ENCODE peak calls at places on chromosomes 13 and 19, in six cellular contexts. L is AG09309; W is stimulated activated naive CD8-positive, alpha-beta T cell treated with anti-CD3 and anti-CD28 coated beads, Interleukin-15, Interleukin-2, amounts not matched to agents 100 U/mL and 50 U/mL, for 24 hours; Y is NCI-H1092; G is NCI-H1417; D is hepatic stellate cell. B is an unnamed sample.

GRCh38 chr13:46667687-46668281 is 114.8 kb downstream of the LRCH1 start:
- DNase-seq in L (no peak), W (no peak), Y (no peak), G (no peak), D (no peak), B (no peak)

GRCh38 chr13:110304256-110304655 is 2.7 kb downstream of the COL4A1 start:
- DNase-seq in L (no peak), W (no peak), Y (no peak), G (peak), D (peak), B (no peak)

GRCh38 chr13:98487016-98487415 is 89.9 kb downstream of the STK24 start:
- DNase-seq in L (no peak), W (no peak), Y (no peak), G (no peak), D (no peak), B (no peak)

GRCh38 chr19:53091413-53091812 is 11.8 kb downstream of the ZNF160 start:
- DNase-seq in L (no peak), W (no peak), Y (no peak), G (no peak), D (no peak), B (no peak)

GRCh38 chr13:100341327-100341726 is 247.3 kb downstream of the GGACT start:
- DNase-seq in L (no peak), W (no peak), Y (no peak), G (no peak), D (no peak), B (no peak)

GRCh38 chr13:113390874-113391497 is 27.1 kb upstream of the GRTP1 start:
- DNase-seq in L (no peak), W (no peak), Y (no peak), G (no peak), D (no peak), B (no peak)

GRCh38 chr19:36489920-36490415 is 607 bp upstream of the ZNF566 start:
- DNase-seq in L (peak), W (peak), Y (peak), G (no peak), D (peak), B (peak)

GRCh38 chr19:1064661-1065605 is 2.0 kb upstream of the ARHGAP45 start:
- DNase-seq in L (no peak), W (peak), Y (no peak), G (peak), D (peak), B (peak)

GRCh38 chr19:41914906-41915247 is 13.4 kb downstream of the ERFL start:
- DNase-seq in L (no peak), W (no peak), Y (no peak), G (no peak), D (no peak), B (no peak)

GRCh38 chr19:18006895-18007604 is 920 bp upstream of the ARRDC2 start:
- DNase-seq in L (no peak), W (peak), Y (peak), G (peak), D (peak), B (peak)

GRCh38 chr13:50386527-50387123 is 371.4 kb downstream of the KCNRG start:
- DNase-seq in L (peak), W (no peak), Y (no peak), G (no peak), D (peak), B (no peak)

GRCh38 chr13:77767413-77767812 is 69.9 kb downstream of the SLAIN1 start:
- DNase-seq in L (no peak), W (no peak), Y (no peak), G (no peak), D (no peak), B (no peak)

GRCh38 chr13:114070098-114070799 is 62.2 kb downstream of the RASA3 start:
- DNase-seq in L (no peak), W (peak), Y (no peak), G (no peak), D (no peak), B (no peak)

GRCh38 chr19:4791183-4792018 is at the start of gene FEM1A:
- DNase-seq in L (peak), W (peak), Y (peak), G (peak), D (peak), B (peak)

GRCh38 chr19:53424968-53425597 is 6.7 kb upstream of the ZNF761 start:
- DNase-seq in L (peak), W (peak), Y (peak), G (peak), D (peak), B (no peak)

GRCh38 chr19:3163230-3163886 is 15.2 kb upstream of the S1PR4 start:
- DNase-seq in L (no peak), W (peak), Y (peak), G (peak), D (peak), B (peak)

GRCh38 chr19:35986664-35987570 is 8.1 kb upstream of the SDHAF1 start:
- DNase-seq in L (no peak), W (peak), Y (peak), G (peak), D (no peak), B (no peak)

GRCh38 chr19:715347-715746 is 6.6 kb downstream of the PALM start:
- DNase-seq in L (no peak), W (no peak), Y (no peak), G (no peak), D (no peak), B (no peak)

GRCh38 chr13:73142091-73142490 is 83.3 kb downstream of the KLF5 start:
- DNase-seq in L (no peak), W (no peak), Y (peak), G (peak), D (no peak), B (no peak)

GRCh38 chr19:3434630-3435553 is 45.4 kb downstream of the SMIM24 start:
- DNase-seq in L (peak), W (peak), Y (peak), G (peak), D (peak), B (peak)

GRCh38 chr19:35272954-35273649 is 4.3 kb downstream of the USF2 start:
- DNase-seq in L (no peak), W (no peak), Y (no peak), G (no peak), D (no peak), B (no peak)

GRCh38 chr13:32426981-32427851 is 714 bp downstream of the N4BP2L1 start:
- DNase-seq in L (no peak), W (peak), Y (peak), G (peak), D (peak), B (peak)

GRCh38 chr13:101390461-101390860 is 25.8 kb downstream of the NALCN start:
- DNase-seq in L (peak), W (no peak), Y (no peak), G (no peak), D (no peak), B (no peak)